ENCODE peak calls at places on chromosomes 6 and 20, in four cellular contexts. K, Z, Y and J are unnamed samples.

GRCh38 chr20:40497781-40498691 is 191.0 kb downstream of the MAFB start:
- DNase-seq in Y (peak; percentile 56), Z (no peak), K (no peak), J (no peak)

GRCh38 chr6:159443521-159443920 is 249.5 kb downstream of the SOD2 start:
- DNase-seq in K (no peak), Y (no peak), Z (no peak), J (no peak)

GRCh38 chr6:129895692-129896091 is 34.6 kb upstream of the TMEM244 start:
- DNase-seq in Y (peak; percentile 64), K (no peak), Z (no peak), J (no peak)

GRCh38 chr20:34355427-34355826 is 7.6 kb upstream of the ITCH start:
- DNase-seq in Y (no peak), Z (no peak), K (no peak), J (no peak)

GRCh38 chr6:42162812-42163211 is 10.4 kb upstream of the GUCA1A start:
- DNase-seq in Z (no peak), Y (no peak), K (no peak), J (no peak)

GRCh38 chr20:45406260-45407066 is 1.6 kb upstream of the DBNDD2 start:
- DNase-seq in K (no peak), Y (peak; percentile 47), Z (no peak), J (peak; percentile 4)

GRCh38 chr20:51542033-51542893 is at the start of gene NFATC2:
- DNase-seq in K (no peak), Y (no peak), Z (no peak), J (no peak)

GRCh38 chr6:106568518-106568917 is 60.8 kb downstream of the RTN4IP1 start:
- DNase-seq in Y (peak; percentile 47), K (no peak), Z (no peak), J (no peak)

GRCh38 chr6:7513534-7513933 is 27.9 kb upstream of the DSP start:
- DNase-seq in Z (no peak), Y (no peak), K (no peak), J (no peak)

GRCh38 chr20:13139459-13140150 is 81.5 kb upstream of the ISM1 start:
- DNase-seq in Z (no peak), Y (peak; percentile 3), K (no peak), J (no peak)

GRCh38 chr20:50874758-50875665 is 56.2 kb downstream of the ADNP start:
- DNase-seq in Z (no peak), Y (no peak), K (no peak), J (no peak)

GRCh38 chr6:169266261-169266660 is 12.6 kb upstream of the THBS2 start:
- DNase-seq in K (no peak), Y (no peak), Z (no peak), J (no peak)

GRCh38 chr6:140379919-140380318 is 1005.5 kb upstream of the CITED2 start:
- DNase-seq in Z (no peak), K (peak; percentile 72), Y (peak; percentile 61), J (no peak)

GRCh38 chr6:167700199-167700598 is 126.5 kb upstream of the AFDN start:
- DNase-seq in K (no peak), Y (no peak), Z (no peak), J (no peak)
- H3K4me3 ChIP-seq in K (no peak overlapping the region), Y (no peak overlapping the region), Z (no peak overlapping the region), J (no peak overlapping the region)

GRCh38 chr6:48611332-48611731 is 500.3 kb upstream of the PTCHD4 start:
- DNase-seq in K (peak; percentile 16), Z (no peak), Y (peak; percentile 70), J (peak; percentile 47)

GRCh38 chr6:48615041-48615440 is 504.0 kb upstream of the PTCHD4 start:
- DNase-seq in Z (no peak), Y (peak; percentile 78), K (peak; percentile 3), J (peak; percentile 25)

GRCh38 chr6:48610846-48611245 is 499.8 kb upstream of the PTCHD4 start:
- DNase-seq in Y (peak; percentile 59), K (no peak), Z (no peak), J (peak; percentile 22)

GRCh38 chr6:48614326-48614725 is 503.3 kb upstream of the PTCHD4 start:
- DNase-seq in Z (no peak), K (no peak), Y (no peak), J (no peak)

DNA sequence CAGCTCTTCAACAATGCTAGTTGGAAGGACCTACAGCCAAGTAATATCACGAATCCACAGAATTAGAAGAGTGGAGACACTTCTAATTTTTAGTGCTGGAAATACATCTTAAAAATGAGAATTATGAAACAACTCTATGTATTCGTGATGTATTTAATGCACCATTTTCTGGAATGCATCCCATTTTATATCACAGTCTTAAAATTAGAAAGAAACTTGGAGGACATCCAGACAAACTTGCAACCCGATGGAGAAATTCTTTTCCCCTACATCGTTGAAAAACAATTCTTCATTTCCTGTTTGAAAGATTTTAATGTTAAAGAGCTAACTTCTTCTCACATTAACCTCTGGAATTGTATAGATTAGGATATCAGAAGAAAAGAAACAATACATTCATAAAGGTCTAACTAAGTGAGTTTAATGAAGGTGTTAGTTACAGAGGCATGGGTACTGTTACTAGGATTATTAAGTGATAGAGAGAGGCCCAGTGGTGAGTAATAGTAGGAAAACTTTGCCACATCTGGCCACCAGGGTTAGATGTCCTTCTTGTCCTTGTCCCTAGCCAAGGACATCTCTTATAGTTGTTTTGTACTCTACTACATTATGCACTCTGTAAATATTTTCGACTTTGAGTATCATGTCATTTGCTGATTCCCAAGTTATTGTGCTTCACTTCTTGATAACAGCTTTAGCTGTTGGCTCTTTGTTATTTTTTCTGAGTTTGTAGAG is 502.4 kb upstream of the PTCHD4 start:
- DNase-seq in K (no peak), Z (no peak), Y (peak; percentile 14), J (peak; percentile 5)
- H3K4me3 ChIP-seq in K (no peak overlapping the region), Z (no peak overlapping the region), Y (no peak overlapping the region), J (no peak overlapping the region)

GRCh38 chr6:63598001-63598250 is 25.6 kb downstream of the LOC128125822 start:
- DNase-seq in Z (no peak), K (no peak), Y (no peak), J (no peak)

GRCh38 chr6:63598251-63599036 is 26.2 kb downstream of the LOC128125822 start:
- DNase-seq in Z (peak; percentile 58), K (no peak), Y (peak; percentile 69), J (no peak)

GRCh38 chr6:63597142-63598000 is 25.1 kb downstream of the LOC128125822 start:
- DNase-seq in Z (no peak), Y (peak; percentile 39), K (no peak), J (no peak)

GRCh38 chr6:63599243-63599642 is 27.0 kb downstream of the LOC128125822 start:
- DNase-seq in K (no peak), Y (no peak), Z (no peak), J (no peak)
- H3K4me3 ChIP-seq in K (no peak overlapping the region), Y (no peak overlapping the region), Z (no peak overlapping the region), J (no peak overlapping the region)

DNA sequence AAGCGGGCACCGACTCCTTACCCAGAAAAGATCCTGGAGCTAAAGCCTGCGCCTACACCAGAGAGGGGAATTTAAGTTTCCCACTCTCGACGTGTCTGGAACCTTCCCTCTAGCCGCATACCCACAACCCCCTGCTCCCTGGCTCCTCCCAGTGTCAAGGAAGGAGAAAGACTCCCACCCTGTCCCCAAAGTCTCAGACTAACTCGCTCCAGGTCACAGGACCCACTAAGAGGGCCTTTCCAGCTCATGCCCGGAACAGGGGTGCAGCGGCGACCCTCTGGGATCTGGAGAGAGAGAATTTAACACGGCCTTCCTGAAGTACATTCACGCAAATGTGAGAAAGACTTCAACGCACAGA is 3.9 kb downstream of the LINC00237 start:
- DNase-seq in Z (no peak), K (no peak), Y (no peak), J (no peak)
- H3K4me3 ChIP-seq in Z (peak overlapping the region; percentile 28), K (no peak overlapping the region), Y (no peak overlapping the region), J (no peak overlapping the region)

GRCh38 chr6:24283043-24283985 is 74.5 kb downstream of the DCDC2 start:
- DNase-seq in Y (peak; percentile 84), K (no peak), Z (no peak), J (peak; percentile 28)
- H3K4me3 ChIP-seq in Y (no peak overlapping the region), K (no peak overlapping the region), Z (no peak overlapping the region), J (no peak overlapping the region)